ENCODE peak calls at places on chromosomes 4 and X, in six cellular contexts. W is brain microvascular endothelial cell, D is AG09309, E is dorsolateral prefrontal cortex, J is WERI-Rb-1, M is hepatocyte. K is an unnamed sample.

GRCh38 chr4:172892300-172892699 is 276.3 kb upstream of the GALNT7 start:
- DNase-seq in D (no peak), J (no peak), M (no peak), E (no peak), W (peak; percentile 3), K (no peak)

GRCh38 chrX:97895751-97896150 is 1012.0 kb downstream of the RPA4 start:
- DNase-seq in M (no peak), D (peak; percentile 2), W (no peak), J (no peak), E (no peak), K (no peak)

GRCh38 chrX:44876076-44876475 is 3.1 kb downstream of the KDM6A start:
- DNase-seq in M (no peak), W (no peak), J (no peak), D (no peak), E (no peak), K (no peak)

GRCh38 chr4:90951037-90951436 is 823.8 kb downstream of the CCSER1 start:
- DNase-seq in M (peak; percentile 81), J (no peak), W (peak; percentile 45), E (no peak), D (no peak), K (no peak)

GRCh38 chrX:44308869-44309268 is 34.6 kb downstream of the EFHC2 start:
- DNase-seq in M (no peak), E (no peak), W (no peak), D (no peak), J (no peak), K (no peak)

GRCh38 chr4:13262816-13263215 is 221.3 kb downstream of the RAB28 start:
- DNase-seq in D (no peak), M (no peak), J (no peak), E (no peak), W (no peak), K (no peak)

GRCh38 chr4:156805696-156806095 is 165.9 kb downstream of the PDGFC start:
- DNase-seq in E (no peak), J (no peak), W (no peak), M (no peak), D (no peak), K (peak; percentile 41)

GRCh38 chrX:124804962-124805361 is 458.6 kb downstream of the SH2D1A start:
- DNase-seq in M (no peak), J (no peak), E (no peak), D (no peak), W (no peak), K (no peak)

GRCh38 chrX:43655151-43655676 is 885 bp upstream of the MAOA start:
- DNase-seq in D (no peak), W (peak; percentile 47), E (peak; percentile 36), J (peak; percentile 17), M (peak; percentile 57), K (peak; percentile 21)

GRCh38 chrX:131791608-131792355 is 231.3 kb upstream of the STK26 start:
- DNase-seq in E (no peak), W (no peak), J (no peak), M (no peak), D (no peak), K (no peak)

GRCh38 chrX:69036674-69037573 is 128.3 kb downstream of the PJA1 start:
- DNase-seq in D (no peak), E (no peak), M (no peak), W (no peak), J (no peak), K (no peak)

GRCh38 chrX:74535633-74536141 is 78.7 kb downstream of the RLIM start:
- DNase-seq in W (peak; percentile 27), J (peak; percentile 36), M (peak; percentile 80), E (peak; percentile 33), D (no peak), K (peak; percentile 46)

GRCh38 chrX:9788908-9789307 is 2.7 kb downstream of the SHROOM2 start:
- DNase-seq in J (no peak), M (peak; percentile 51), W (no peak), D (no peak), E (no peak), K (no peak)

GRCh38 chr4:76430519-76431388 is 4.3 kb upstream of the SHROOM3 start:
- DNase-seq in E (no peak), W (peak; percentile 37), M (peak; percentile 71), J (no peak), D (peak; percentile 24), K (peak; percentile 15)

GRCh38 chr4:40486534-40486933 is 143.1 kb downstream of the RBM47 start:
- DNase-seq in E (no peak), M (no peak), J (no peak), W (no peak), D (peak; percentile 17), K (no peak)

GRCh38 chrX:104351173-104351769 is 96.5 kb upstream of the ESX1 start:
- DNase-seq in W (peak; percentile 59), E (no peak), M (no peak), D (peak; percentile 67), J (no peak), K (no peak)

GRCh38 chrX:33357606-33358005 is 146.3 kb upstream of the DMD start:
- DNase-seq in D (no peak), W (no peak), J (no peak), E (no peak), M (no peak), K (no peak)

GRCh38 chr4:164606478-164606877 is 147.5 kb upstream of the SMIM31 start:
- DNase-seq in W (no peak), D (no peak), J (no peak), M (no peak), E (no peak), K (no peak)

GRCh38 chr4:6663596-6664393 is 23.3 kb downstream of the MRFAP1 start:
- DNase-seq in W (no peak), J (no peak), E (no peak), D (no peak), M (no peak), K (no peak)

GRCh38 chr4:56662782-56663468 is 18.2 kb downstream of the HOPX start:
- DNase-seq in W (no peak), M (no peak), D (no peak), J (no peak), E (no peak), K (no peak)

GRCh38 chr4:40227284-40227683 is 30.5 kb downstream of the RHOH start:
- DNase-seq in J (no peak), E (no peak), M (no peak), D (no peak), W (no peak), K (no peak)

GRCh38 chr4:46393606-46394005 is 3.7 kb upstream of the GABRA2 start:
- DNase-seq in J (no peak), M (no peak), W (no peak), E (no peak), D (no peak), K (no peak)

GRCh38 chr4:157005193-157005592 is 33.6 kb upstream of the PDGFC start:
- DNase-seq in M (no peak), W (no peak), D (no peak), E (no peak), J (no peak), K (no peak)

GRCh38 chrX:41670108-41670507 is 18.7 kb upstream of the GPR34 start:
- DNase-seq in D (no peak), M (no peak), J (no peak), W (no peak), E (no peak), K (no peak)

GRCh38 chr4:36163198-36163597 is 81.1 kb downstream of the ARAP2 start:
- DNase-seq in M (no peak), W (no peak), J (no peak), D (no peak), E (no peak), K (no peak)

GRCh38 chrX:155968106-155968714 is 29.3 kb upstream of the IL9R start:
- DNase-seq in W (no peak), M (no peak), D (no peak), J (peak; percentile 59), E (no peak), K (no peak)

GRCh38 chr4:103162176-103162575 is 36.0 kb downstream of the CENPE start:
- DNase-seq in M (no peak), E (no peak), D (no peak), W (no peak), J (no peak), K (no peak)

GRCh38 chr4:1072830-1073446 is 40.4 kb downstream of the RNF212 start:
- DNase-seq in D (peak; percentile 11), J (peak; percentile 82), W (peak; percentile 63), E (no peak), M (peak; percentile 72), K (peak; percentile 52)

DNA sequence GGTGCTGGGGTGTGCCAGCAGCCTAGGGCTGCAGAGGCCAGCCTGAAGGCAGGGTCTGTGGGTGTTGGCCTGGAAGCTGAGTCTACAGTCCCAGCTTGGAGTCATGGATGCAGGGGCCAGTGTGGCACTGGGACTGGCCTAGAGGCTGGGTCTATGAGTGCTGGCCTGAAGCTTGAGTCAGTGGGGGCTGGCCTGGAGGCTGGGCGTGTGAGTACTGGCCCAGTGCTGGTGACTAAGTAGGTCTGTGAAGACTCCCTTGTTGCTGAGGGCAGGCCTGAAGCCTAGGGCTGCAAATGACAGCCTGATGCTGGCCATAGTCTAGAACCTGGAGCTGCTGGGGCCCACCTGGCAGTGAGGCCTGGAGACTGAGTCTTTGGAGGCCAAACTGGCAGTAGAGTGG is 31.3 kb upstream of the ALG13 start:
- DNase-seq in M (no peak), W (no peak), D (no peak), E (no peak), J (no peak), K (no peak)
- TF ChIP-seq CTCF in M (no peak), W (no peak), D (no peak), E (no peak), J (no peak), K (no peak)

GRCh38 chr4:82275431-82276423 is 98.1 kb downstream of the HNRNPD start:
- DNase-seq in W (no peak), D (no peak), J (peak; percentile 40), E (no peak), M (no peak), K (no peak)
- TF ChIP-seq CTCF in W (no peak), D (no peak), J (no peak), E (no peak), M (no peak), K (no peak)

GRCh38 chr4:81685105-81685504 is 213.4 kb upstream of the RASGEF1B start:
- DNase-seq in W (peak; percentile 14), D (no peak), J (no peak), M (no peak), E (no peak), K (no peak)
- TF ChIP-seq CTCF in W (no peak), D (no peak), J (no peak), M (no peak), E (no peak), K (no peak)

DNA sequence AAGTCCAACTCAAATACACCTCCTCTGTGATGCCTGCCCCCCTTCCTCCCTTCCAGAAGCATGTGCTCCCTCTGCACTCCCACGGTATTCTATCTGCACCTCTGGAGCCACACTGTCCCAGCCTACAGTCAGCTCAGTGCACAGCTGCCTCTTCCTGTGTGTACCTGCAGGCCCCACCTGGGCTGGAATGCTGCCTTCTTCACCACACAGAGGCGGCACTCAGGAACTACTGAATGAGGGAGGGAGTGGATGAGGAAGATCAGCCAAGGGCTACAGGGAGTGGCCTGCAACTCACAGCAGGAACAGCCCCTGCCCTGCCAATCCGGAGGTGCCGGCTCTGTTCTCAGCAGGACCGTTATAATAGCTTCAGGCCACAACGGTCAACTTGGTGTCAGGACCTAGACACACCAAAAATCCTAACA is 10.1 kb downstream of the AFAP1 start:
- DNase-seq in W (no peak), M (peak; percentile 53), E (no peak), D (no peak), J (no peak), K (no peak)
- TF ChIP-seq CTCF in W (no peak), M (no peak), E (no peak), D (no peak), J (no peak), K (no peak)

GRCh38 chr4:89434364-89434988 is 126.9 kb upstream of the GPRIN3 start:
- DNase-seq in M (peak; percentile 34), W (peak; percentile 25), E (no peak), J (no peak), D (peak; percentile 1), K (no peak)
- TF ChIP-seq CTCF in M (peak; percentile 80), W (peak; percentile 76), E (peak; percentile 80), J (peak; percentile 67), D (peak; percentile 73), K (peak; percentile 60)

K was measured in nephron progenitor cell.